ENCODE peak calls at places on chromosomes 4 and X, in seven cellular contexts. T is cardiac muscle cell; D is stimulated activated naive CD4-positive, alpha-beta T cell; W is C1 segment of cervical spinal cord; I is AG09309; F is uterus; E is choroid plexus epithelial cell. N is an unnamed sample.

GRCh38 chr4:87853891-87854290 is 21.1 kb downstream of the MEPE start:
- DNase-seq in T (no peak), E (no peak), W (no peak), I (no peak), F (no peak), D (no peak), N (no peak)

GRCh38 chr4:110787781-110788180 is 164.9 kb upstream of the PITX2 start:
- DNase-seq in W (no peak), T (no peak), D (no peak), F (no peak), E (no peak), I (no peak), N (no peak)

GRCh38 chr4:74623041-74623440 is 171.3 kb downstream of the BTC start:
- DNase-seq in W (no peak), I (no peak), D (peak), F (no peak), E (peak), T (peak), N (no peak)

GRCh38 chrX:104335765-104336164 is 81.0 kb upstream of the ESX1 start:
- DNase-seq in W (no peak), D (no peak), E (peak), I (peak), F (no peak), T (no peak), N (peak)

GRCh38 chr4:78267790-78268189 is 210.7 kb downstream of the FRAS1 start:
- DNase-seq in I (no peak), F (no peak), W (no peak), T (no peak), D (no peak), E (no peak), N (no peak)

GRCh38 chrX:77276742-77277141 is 170.4 kb upstream of the FGF16 start:
- DNase-seq in I (no peak), F (no peak), E (no peak), T (no peak), D (no peak), W (no peak), N (no peak)

GRCh38 chr4:20538922-20539321 is 161.3 kb upstream of the PACRGL start:
- DNase-seq in T (no peak), W (no peak), I (no peak), F (no peak), E (no peak), D (no peak), N (no peak)

GRCh38 chr4:58961283-58961682 is 1851.1 kb upstream of the IGFBP7 start:
- DNase-seq in E (no peak), F (no peak), T (no peak), W (no peak), I (no peak), D (no peak), N (no peak)

GRCh38 chrX:40176256-40176978 is 78.7 kb upstream of the BCOR start:
- DNase-seq in W (peak), F (peak), I (no peak), T (peak), E (peak), D (peak), N (no peak)

GRCh38 chrX:7286461-7286860 is 138.5 kb upstream of the PUDP start:
- DNase-seq in F (no peak), E (peak), D (no peak), I (no peak), W (no peak), T (no peak), N (no peak)

GRCh38 chr4:14059006-14059405 is 431.5 kb upstream of the BOD1L1 start:
- DNase-seq in D (no peak), E (peak), W (no peak), I (peak), F (no peak), T (no peak), N (no peak)

GRCh38 chrX:102654696-102655095 is 3.4 kb downstream of the GPRASP1 start:
- DNase-seq in I (no peak), W (no peak), E (no peak), T (no peak), D (no peak), F (no peak), N (no peak)

GRCh38 chr4:72112514-72113156 is 80.8 kb downstream of the NPFFR2 start:
- DNase-seq in D (no peak), T (no peak), F (no peak), I (no peak), E (peak), W (no peak), N (peak)

GRCh38 chr4:6727943-6728250 is 11.9 kb downstream of the BLOC1S4 start:
- DNase-seq in F (no peak), I (no peak), T (no peak), W (no peak), E (peak), D (no peak), N (no peak)

GRCh38 chrX:144916785-144917184 is 330.5 kb upstream of the SPANXN1 start:
- DNase-seq in I (no peak), T (no peak), F (no peak), E (no peak), D (no peak), W (no peak), N (no peak)

GRCh38 chr4:40576651-40577480 is 52.8 kb downstream of the RBM47 start:
- DNase-seq in E (peak), I (peak), F (peak), T (peak), W (peak), D (no peak), N (peak)

GRCh38 chrX:19747672-19748610 is 139.5 kb downstream of the SH3KBP1 start:
- DNase-seq in W (no peak), T (no peak), E (no peak), F (no peak), D (peak), I (no peak), N (no peak)

GRCh38 chr4:113945906-113946305 is 33.5 kb downstream of the ARSJ start:
- DNase-seq in W (no peak), D (no peak), T (no peak), E (peak), I (no peak), F (no peak), N (peak)

GRCh38 chrX:41737065-41737464 is 13.1 kb downstream of the GPR82 start:
- DNase-seq in T (no peak), F (no peak), W (no peak), I (no peak), D (no peak), E (no peak), N (no peak)

GRCh38 chrX:13469963-13470679 is 99.3 kb upstream of the EGFL6 start:
- DNase-seq in I (no peak), E (no peak), W (no peak), T (no peak), F (no peak), D (no peak), N (peak)

GRCh38 chr4:45347056-45347455 is 620.7 kb upstream of the GNPDA2 start:
- DNase-seq in W (no peak), F (no peak), T (no peak), D (no peak), I (no peak), E (no peak), N (no peak)

GRCh38 chr4:174423257-174423944 is 98.9 kb downstream of the HPGD start:
- DNase-seq in T (peak), E (peak), I (peak), W (no peak), D (no peak), F (peak), N (peak)

GRCh38 chrX:19372170-19373033 is 28.7 kb downstream of the PDHA1 start:
- DNase-seq in T (peak), D (peak), F (peak), I (no peak), E (peak), W (no peak), N (no peak)

GRCh38 chrX:95063554-95063953 is 1389.5 kb downstream of the FAM133A start:
- DNase-seq in I (no peak), T (no peak), W (no peak), D (no peak), E (peak), F (no peak), N (no peak)

GRCh38 chr4:88823058-88823919 is 125.7 kb upstream of the NAP1L5 start:
- DNase-seq in D (peak), T (peak), W (peak), I (peak), E (peak), F (peak), N (peak)

GRCh38 chr4:157514711-157515110 is 294.2 kb downstream of the GRIA2 start:
- DNase-seq in I (no peak), F (no peak), D (no peak), W (no peak), E (no peak), T (peak), N (no peak)

GRCh38 chr4:174714393-174715211 is 114.4 kb downstream of the GLRA3 start:
- DNase-seq in E (peak), F (no peak), T (peak), I (peak), D (no peak), W (no peak), N (no peak)

GRCh38 chrX:18964026-18964425 is 19.9 kb downstream of the PHKA2 start:
- DNase-seq in W (no peak), T (no peak), D (no peak), F (no peak), E (no peak), I (no peak), N (no peak)

GRCh38 chrX:71533850-71534515 is 1.1 kb downstream of the OGT start:
- DNase-seq in E (peak), W (peak), I (no peak), F (peak), D (peak), T (peak), N (no peak)

GRCh38 chrX:8988456-8988855 is 45.5 kb downstream of the FAM9B start:
- DNase-seq in W (no peak), F (peak), T (peak), I (no peak), D (peak), E (peak), N (no peak)

GRCh38 chrX:70494441-70494840 is 49.8 kb downstream of the DLG3 start:
- DNase-seq in I (no peak), E (no peak), W (no peak), D (no peak), T (no peak), F (no peak), N (no peak)

N was measured in GM04503.